ENCODE peak calls at places on chromosomes 7 and 10, in six cellular contexts. N is suprapubic skin, F is ovary, X is stomach, E is upper lobe of left lung, M is transverse colon. C is an unnamed sample.

GRCh38 chr7:40680657-40681056 is 545.9 kb downstream of the SUGCT start:
- DNase-seq in N (no peak), F (no peak), X (no peak), E (no peak), M (no peak), C (no peak)

GRCh38 chr10:72800741-72801092 is 92.8 kb upstream of the OIT3 start:
- DNase-seq in N (no peak), F (no peak), X (no peak), E (no peak), M (no peak), C (no peak)

GRCh38 chr10:132131581-132132250 is 55.0 kb upstream of the DPYSL4 start:
- DNase-seq in N (no peak), F (no peak), X (no peak), E (no peak), M (no peak), C (no peak)

GRCh38 chr10:110407301-110408170 is 90.2 kb upstream of the DUSP5 start:
- DNase-seq in N (no peak), F (no peak), X (no peak), E (no peak), M (no peak), C (no peak)

GRCh38 chr10:3525832-3526449 is 259.1 kb downstream of the KLF6 start:
- DNase-seq in N (no peak), F (no peak), X (no peak), E (no peak), M (peak; percentile 26), C (peak; percentile 44)

GRCh38 chr7:105270117-105270516 is 118.6 kb downstream of the SRPK2 start:
- DNase-seq in N (no peak), F (no peak), X (no peak), E (no peak), M (no peak), C (no peak)

GRCh38 chr7:13159467-13160184 is 472.2 kb downstream of the ARL4A start:
- DNase-seq in N (no peak), F (no peak), X (no peak), E (no peak), M (no peak), C (no peak)

GRCh38 chr7:26709210-26709990 is 155.0 kb downstream of the SKAP2 start:
- DNase-seq in N (no peak), F (no peak), X (no peak), E (no peak), M (no peak), C (no peak)

GRCh38 chr7:4794591-4795350 is 19.3 kb downstream of the AP5Z1 start:
- DNase-seq in N (no peak), F (no peak), X (no peak), E (no peak), M (no peak), C (no peak)

GRCh38 chr7:75623390-75624133 is 115.2 kb downstream of the HIP1 start:
- DNase-seq in N (no peak), F (no peak), X (no peak), E (peak; percentile 91), M (no peak), C (no peak)

GRCh38 chr7:115346685-115347084 is 424.8 kb downstream of the MDFIC start:
- DNase-seq in N (no peak), F (no peak), X (no peak), E (no peak), M (no peak), C (no peak)

GRCh38 chr7:128112018-128112780 is 81.0 kb upstream of the LRRC4 start:
- DNase-seq in N (peak; percentile 67), F (no peak), X (no peak), E (no peak), M (no peak), C (no peak)

GRCh38 chr10:32958085-32958991 is at the start of gene ITGB1:
- DNase-seq in N (peak; percentile 97), F (peak; percentile 98), X (peak; percentile 98), E (peak; percentile 97), M (peak; percentile 97), C (peak; percentile 92)
- TF ChIP-seq EP300 in N (peak; percentile 75), F (peak; percentile 53), X (peak; percentile 12), E (peak; percentile 94), M (no peak), C (peak; percentile 94)

DNA sequence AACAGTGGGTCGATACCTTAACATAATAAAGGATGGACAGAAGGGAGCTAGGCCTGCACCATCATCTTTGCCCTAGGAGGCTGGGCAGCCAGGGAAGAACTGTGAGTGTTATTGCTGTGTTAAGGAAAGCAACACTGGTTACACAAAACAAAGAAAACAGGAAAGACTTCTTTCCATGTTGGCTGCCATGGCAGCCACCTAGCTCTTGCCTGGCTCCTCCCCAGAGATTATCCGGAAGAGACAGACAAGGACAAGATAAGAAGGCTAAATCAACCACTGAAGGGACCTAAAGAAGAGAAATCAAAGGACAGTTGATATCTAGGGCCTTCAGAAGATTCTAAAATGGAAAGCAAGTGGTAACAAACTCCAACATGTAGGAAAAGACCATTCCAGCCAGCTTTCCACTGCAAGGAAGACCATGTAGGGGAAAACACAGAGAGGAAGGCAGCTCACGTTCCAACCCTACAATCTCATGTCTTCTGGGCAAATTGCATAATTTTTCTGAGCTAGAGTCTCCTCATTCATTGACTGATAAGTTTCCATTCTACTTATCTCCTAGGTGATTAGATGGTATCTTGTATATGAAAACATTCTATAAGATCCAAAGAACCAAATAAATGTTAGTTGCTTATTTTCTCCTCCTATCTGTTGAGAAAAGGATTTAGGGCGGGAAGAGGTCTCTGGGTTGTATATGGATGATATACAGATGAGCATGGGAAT is 51.2 kb downstream of the SP8 start:
- DNase-seq in N (no peak), F (no peak), X (no peak), E (no peak), M (no peak), C (no peak)
- H3K27ac ChIP-seq in N (no peak overlapping the region), F (no peak overlapping the region), X (no peak overlapping the region), E (no peak overlapping the region), M (no peak overlapping the region), C (no peak overlapping the region)

DNA sequence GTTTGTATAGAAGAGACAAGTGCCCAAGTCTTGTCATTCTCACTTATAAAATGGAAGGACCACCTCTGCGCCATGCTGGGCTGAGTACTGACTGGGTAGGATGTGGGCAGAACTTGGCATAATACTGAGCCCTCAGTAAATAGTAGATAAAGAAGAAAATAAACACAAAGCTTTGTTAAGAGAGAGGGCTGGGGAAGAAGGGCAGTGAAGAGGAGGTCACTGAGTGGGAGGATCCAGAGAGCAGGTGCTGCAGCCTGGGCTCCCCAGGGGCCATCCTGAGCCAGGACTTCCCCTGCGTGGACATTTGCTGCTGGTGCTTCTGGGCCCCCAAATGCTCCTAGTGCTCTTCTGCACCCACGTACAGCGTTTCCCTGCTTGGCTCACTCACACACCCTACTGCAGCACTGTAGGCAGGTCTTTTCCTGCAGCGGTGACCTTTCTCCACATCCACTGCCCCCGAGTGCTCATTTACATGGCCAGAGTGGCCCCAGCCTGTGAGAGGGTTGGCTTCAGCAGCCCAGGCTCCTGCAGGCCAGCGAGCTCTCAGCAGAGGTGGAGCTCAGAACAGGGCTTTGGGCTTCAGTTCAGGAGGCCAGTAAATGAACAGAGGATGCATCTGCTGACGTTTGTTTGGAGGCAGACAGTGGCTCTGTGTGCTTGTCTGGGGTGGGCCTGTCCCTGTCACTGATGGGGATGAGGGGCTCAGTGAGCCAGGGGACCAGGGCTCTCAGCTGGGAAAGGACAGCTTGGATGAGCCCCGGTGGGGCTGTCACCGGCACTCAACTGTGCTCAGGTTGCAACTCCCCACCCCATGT is 164.6 kb downstream of the ADARB2 start:
- DNase-seq in N (peak; percentile 50), F (no peak), X (no peak), E (no peak), M (no peak), C (no peak)
- TF ChIP-seq EP300 in N (no peak), F (no peak), X (no peak), E (no peak), M (no peak), C (no peak)

DNA sequence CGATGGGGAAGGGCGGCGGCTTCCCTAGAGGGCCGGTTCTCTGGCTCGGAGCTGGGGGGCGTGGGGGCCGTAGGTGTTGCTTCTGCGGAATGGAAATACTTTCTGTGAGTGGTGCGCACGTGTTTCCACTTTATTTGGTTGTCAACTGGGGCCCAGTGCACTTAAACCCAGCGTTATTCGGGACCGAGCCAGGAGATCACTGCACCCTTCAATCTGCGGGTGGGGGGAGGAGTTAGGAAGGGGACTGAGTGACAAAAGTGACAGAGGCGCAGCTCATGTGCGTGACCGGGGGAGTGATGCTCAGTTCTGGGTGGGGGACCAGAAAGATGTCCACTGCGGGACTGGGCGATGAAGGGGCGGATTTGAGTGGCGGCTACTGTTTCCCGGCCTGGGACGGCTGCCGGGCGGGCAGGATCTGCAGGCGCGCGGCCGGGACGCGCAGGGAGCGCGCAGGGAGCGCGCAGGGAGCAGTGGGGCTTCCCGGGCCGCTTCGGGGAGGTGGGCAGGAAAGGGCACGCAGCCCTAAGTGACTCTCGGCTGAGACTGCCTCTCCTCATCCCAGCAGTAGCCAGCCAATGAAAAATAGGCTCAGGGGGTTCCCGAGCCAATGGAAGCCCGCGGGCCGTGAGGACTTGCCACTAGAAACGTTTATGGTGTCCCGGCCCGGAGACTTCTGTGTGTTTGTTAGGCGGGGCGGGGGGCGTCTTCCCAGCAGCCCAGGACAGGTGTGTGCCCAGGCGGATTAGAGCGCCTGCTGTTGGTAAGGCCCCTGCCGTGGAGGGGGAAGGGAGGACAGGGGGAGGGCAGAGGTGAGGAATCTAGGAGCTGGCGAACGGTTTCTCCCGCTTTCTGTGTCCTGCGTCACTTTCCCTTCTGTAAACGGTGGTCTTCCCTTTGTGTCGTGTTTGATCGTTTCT is 54.3 kb upstream of the KDM7A start:
- DNase-seq in N (peak; percentile 83), F (peak; percentile 38), X (peak; percentile 62), E (peak; percentile 85), M (peak; percentile 87), C (peak; percentile 23)
- H3K27ac ChIP-seq in N (peak overlapping the region; percentile 87), F (no peak overlapping the region), X (peak overlapping the region; percentile 87), E (peak overlapping the region; percentile 76), M (peak overlapping the region; percentile 90), C (peak overlapping the region; percentile 89)

GRCh38 chr10:101559596-101560292 is 28.3 kb downstream of the POLL start:
- DNase-seq in N (no peak), F (no peak), X (no peak), E (no peak), M (no peak), C (no peak)
- TF ChIP-seq EP300 in N (no peak), F (no peak), X (no peak), E (no peak), M (no peak), C (no peak)

GRCh38 chr10:75773139-75773801 is 341.8 kb downstream of the LRMDA start:
- DNase-seq in N (no peak), F (no peak), X (peak; percentile 38), E (no peak), M (no peak), C (no peak)
- H3K27ac ChIP-seq in N (peak overlapping the region; percentile 19), F (peak overlapping the region; percentile 54), X (peak overlapping the region; percentile 48), E (peak overlapping the region; percentile 68), M (peak overlapping the region; percentile 34), C (peak overlapping the region; percentile 68)

DNA sequence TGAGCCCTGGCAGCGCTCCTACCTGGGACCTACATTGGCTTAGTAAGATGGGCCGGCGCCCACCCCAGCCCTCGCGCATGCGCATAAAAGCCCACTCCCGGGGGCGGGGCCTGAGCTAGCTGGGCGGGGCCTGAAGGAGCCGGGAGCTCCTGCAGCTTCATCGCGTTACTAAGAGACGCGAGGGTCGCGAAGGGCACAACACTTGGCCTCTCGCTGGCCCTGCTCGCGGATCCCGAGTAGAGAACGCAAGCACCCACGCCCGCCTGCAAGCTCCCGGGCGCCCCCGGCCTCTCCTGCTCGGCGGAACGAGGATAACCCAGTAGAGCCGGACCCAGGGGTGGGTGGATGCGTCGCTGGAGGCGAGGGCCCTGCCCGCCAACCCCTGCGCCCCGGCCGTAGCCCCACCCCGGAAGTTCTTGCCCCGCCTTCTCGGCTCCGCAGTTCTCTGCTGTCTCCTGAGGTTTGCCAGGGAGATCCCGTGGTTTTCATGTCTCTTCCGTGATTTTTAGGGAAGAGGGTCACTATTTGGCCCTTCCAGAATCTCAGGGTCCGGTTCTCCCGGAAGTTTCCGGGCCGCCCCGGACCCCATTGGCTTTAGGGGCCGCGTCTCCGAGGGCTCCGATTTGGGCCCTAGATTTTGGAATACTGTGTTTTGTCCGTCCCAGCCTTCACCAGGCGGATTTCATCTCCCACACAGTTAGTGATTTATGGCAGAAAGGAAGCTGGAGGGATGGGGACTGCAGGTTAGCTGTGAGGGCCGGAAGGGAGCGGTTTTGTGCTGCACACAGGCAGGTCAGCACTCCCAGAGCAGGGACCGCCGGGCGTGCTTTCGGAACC is at the start of gene MEIG1:
- DNase-seq in N (peak; percentile 96), F (peak; percentile 98), X (peak; percentile 93), E (peak; percentile 91), M (peak; percentile 94), C (peak; percentile 94)
- TF ChIP-seq EP300 in N (no peak), F (no peak), X (no peak), E (no peak), M (no peak), C (peak; percentile 77)

C was measured in tibial nerve.